ENCODE peak calls at places on chromosomes 7 and 10, in five cellular contexts. One of them, this sample, is unnamed.
A peak's percentile ranks its signal among the peaks of the same experiment; 100 is the strongest.

GRCh38 chr7:45065031-45065995 is 23.5 kb downstream of the NACAD start:
- DNase-seq in GM20000: no peak
- DNase-seq in adrenal gland: peak; percentile 6
- DNase-seq in A549: no peak
- DNase-seq in hepatocyte: no peak
- DNase-seq in this sample: no peak

GRCh38 chr10:87771871-87772500 is 46.0 kb downstream of the ATAD1 start:
- DNase-seq in GM20000: peak; percentile 15
- DNase-seq in A549: peak; percentile 21
- DNase-seq in adrenal gland: no peak
- DNase-seq in hepatocyte: peak; percentile 21
- DNase-seq in this sample: no peak

GRCh38 chr10:560314-560992 is 129.0 kb downstream of the DIP2C start:
- DNase-seq in adrenal gland: no peak
- DNase-seq in hepatocyte: no peak
- DNase-seq in GM20000: no peak
- DNase-seq in A549: no peak
- DNase-seq in this sample: no peak

GRCh38 chr10:17115683-17116082 is 13.9 kb downstream of the CUBN start:
- DNase-seq in A549: peak; percentile 50
- DNase-seq in GM20000: no peak
- DNase-seq in hepatocyte: peak; percentile 51
- DNase-seq in adrenal gland: no peak
- DNase-seq in this sample: no peak

GRCh38 chr10:58326967-58327381 is 7.8 kb upstream of the UBE2D1 start:
- DNase-seq in hepatocyte: no peak
- DNase-seq in adrenal gland: peak; percentile 35
- DNase-seq in GM20000: no peak
- DNase-seq in A549: no peak
- DNase-seq in this sample: no peak

GRCh38 chr7:37674534-37674933 is 9.0 kb upstream of the GPR141 start:
- DNase-seq in hepatocyte: no peak
- DNase-seq in GM20000: no peak
- DNase-seq in adrenal gland: no peak
- DNase-seq in A549: no peak
- DNase-seq in this sample: no peak

GRCh38 chr10:595473-595872 is 94.0 kb downstream of the DIP2C start:
- DNase-seq in GM20000: no peak
- DNase-seq in adrenal gland: no peak
- DNase-seq in A549: no peak
- DNase-seq in hepatocyte: no peak
- DNase-seq in this sample: no peak

GRCh38 chr10:18647945-18648344 is 3.4 kb downstream of the NSUN6 start:
- DNase-seq in A549: no peak
- DNase-seq in GM20000: no peak
- DNase-seq in hepatocyte: no peak
- DNase-seq in adrenal gland: no peak
- DNase-seq in this sample: no peak

GRCh38 chr10:70589762-70590662 is 12.5 kb downstream of the PRF1 start:
- DNase-seq in hepatocyte: peak; percentile 52
- DNase-seq in A549: no peak
- DNase-seq in GM20000: no peak
- DNase-seq in adrenal gland: peak; percentile 12
- DNase-seq in this sample: no peak

GRCh38 chr10:102713814-102714620 is at the start of gene ARL3:
- DNase-seq in GM20000: peak; percentile 95
- DNase-seq in adrenal gland: peak; percentile 97
- DNase-seq in A549: peak; percentile 97
- DNase-seq in hepatocyte: peak; percentile 100
- DNase-seq in this sample: peak; percentile 99

GRCh38 chr7:42611961-42612360 is 299.9 kb downstream of the C7orf25 start:
- DNase-seq in A549: no peak
- DNase-seq in hepatocyte: no peak
- DNase-seq in GM20000: no peak
- DNase-seq in adrenal gland: no peak
- DNase-seq in this sample: no peak

GRCh38 chr10:88833156-88833555 is 18.5 kb downstream of the ANKRD22 start:
- DNase-seq in hepatocyte: no peak
- DNase-seq in adrenal gland: no peak
- DNase-seq in A549: no peak
- DNase-seq in GM20000: no peak
- DNase-seq in this sample: no peak

GRCh38 chr7:84950836-84951235 is 236.0 kb downstream of the SEMA3D start:
- DNase-seq in A549: no peak
- DNase-seq in adrenal gland: no peak
- DNase-seq in hepatocyte: peak; percentile 20
- DNase-seq in GM20000: no peak
- DNase-seq in this sample: no peak

GRCh38 chr10:132148261-132149251 is 38.2 kb upstream of the DPYSL4 start:
- DNase-seq in GM20000: no peak
- DNase-seq in hepatocyte: no peak
- DNase-seq in adrenal gland: no peak
- DNase-seq in A549: no peak
- DNase-seq in this sample: no peak

GRCh38 chr7:150981644-150982043 is 3.5 kb upstream of the KCNH2 start:
- DNase-seq in A549: no peak
- DNase-seq in hepatocyte: no peak
- DNase-seq in adrenal gland: no peak
- DNase-seq in GM20000: no peak
- DNase-seq in this sample: no peak

GRCh38 chr7:139889186-139889871 is 60.3 kb downstream of the TBXAS1 start:
- DNase-seq in A549: no peak
- DNase-seq in GM20000: no peak
- DNase-seq in hepatocyte: no peak
- DNase-seq in adrenal gland: no peak
- DNase-seq in this sample: no peak

GRCh38 chr10:70482982-70483760 is 4.6 kb downstream of the PALD1 start:
- DNase-seq in hepatocyte: no peak
- DNase-seq in A549: no peak
- DNase-seq in GM20000: no peak
- DNase-seq in adrenal gland: no peak
- DNase-seq in this sample: no peak

GRCh38 chr10:112959207-112959838 is 9.3 kb downstream of the TCF7L2 start:
- DNase-seq in adrenal gland: no peak
- DNase-seq in GM20000: no peak
- DNase-seq in hepatocyte: peak; percentile 28
- DNase-seq in A549: no peak
- DNase-seq in this sample: no peak

GRCh38 chr10:119320981-119321380 is 113.6 kb downstream of the GRK5 start:
- DNase-seq in hepatocyte: no peak
- DNase-seq in GM20000: no peak
- DNase-seq in adrenal gland: no peak
- DNase-seq in A549: no peak
- DNase-seq in this sample: no peak

GRCh38 chr7:151386301-151387160 is 23.3 kb downstream of the WDR86 start:
- DNase-seq in GM20000: no peak
- DNase-seq in hepatocyte: no peak
- DNase-seq in adrenal gland: no peak
- DNase-seq in A549: no peak
- DNase-seq in this sample: no peak

GRCh38 chr10:13117842-13118783 is 18.1 kb downstream of the OPTN start:
- DNase-seq in A549: no peak
- DNase-seq in hepatocyte: no peak
- DNase-seq in adrenal gland: no peak
- DNase-seq in GM20000: no peak
- DNase-seq in this sample: no peak

GRCh38 chr10:35203744-35204143 is 77.1 kb downstream of the CREM start:
- DNase-seq in A549: no peak
- DNase-seq in hepatocyte: no peak
- DNase-seq in GM20000: no peak
- DNase-seq in adrenal gland: no peak
- DNase-seq in this sample: no peak

GRCh38 chr7:11221931-11222330 is 248.3 kb downstream of the PHF14 start:
- DNase-seq in hepatocyte: no peak
- DNase-seq in A549: no peak
- DNase-seq in adrenal gland: no peak
- DNase-seq in GM20000: no peak
- DNase-seq in this sample: no peak

GRCh38 chr10:99525897-99526296 is 6.8 kb upstream of the NKX2-3 start:
- DNase-seq in GM20000: no peak
- DNase-seq in hepatocyte: no peak
- DNase-seq in adrenal gland: no peak
- DNase-seq in A549: no peak
- DNase-seq in this sample: no peak

GRCh38 chr10:121096617-121097431 is 245.7 kb downstream of the WDR11 start:
- DNase-seq in hepatocyte: peak; percentile 84
- DNase-seq in adrenal gland: no peak
- DNase-seq in GM20000: no peak
- DNase-seq in A549: no peak
- DNase-seq in this sample: no peak

GRCh38 chr10:116637830-116638229 is 17.1 kb downstream of the PNLIPRP2 start:
- DNase-seq in adrenal gland: no peak
- DNase-seq in hepatocyte: no peak
- DNase-seq in A549: no peak
- DNase-seq in GM20000: no peak
- DNase-seq in this sample: peak; percentile 5

GRCh38 chr7:137935849-137936508 is 65.9 kb downstream of the CREB3L2 start:
- DNase-seq in hepatocyte: no peak
- DNase-seq in A549: no peak
- DNase-seq in GM20000: no peak
- DNase-seq in adrenal gland: no peak
- DNase-seq in this sample: peak; percentile 34

GRCh38 chr7:107995184-107996071 is 7.5 kb downstream of the LAMB1 start:
- DNase-seq in hepatocyte: peak; percentile 56
- DNase-seq in GM20000: no peak
- DNase-seq in A549: peak; percentile 49
- DNase-seq in adrenal gland: no peak
- DNase-seq in this sample: no peak

GRCh38 chr10:77296534-77297369 is 340.9 kb downstream of the KCNMA1 start:
- DNase-seq in hepatocyte: no peak
- DNase-seq in adrenal gland: no peak
- DNase-seq in A549: no peak
- DNase-seq in GM20000: no peak
- DNase-seq in this sample: no peak
- TF ChIP-seq CTCF in hepatocyte: peak; percentile 2
- TF ChIP-seq CTCF in adrenal gland: no peak
- TF ChIP-seq CTCF in A549: no peak
- TF ChIP-seq CTCF in GM20000: no peak
- TF ChIP-seq CTCF in this sample: no peak

GRCh38 chr7:2151801-2152612 is 80.7 kb downstream of the MAD1L1 start:
- DNase-seq in A549: no peak
- DNase-seq in hepatocyte: no peak
- DNase-seq in GM20000: no peak
- DNase-seq in adrenal gland: no peak
- DNase-seq in this sample: no peak

GRCh38 chr7:2154831-2155230 is 77.9 kb downstream of the MAD1L1 start:
- DNase-seq in A549: no peak
- DNase-seq in GM20000: no peak
- DNase-seq in adrenal gland: no peak
- DNase-seq in hepatocyte: no peak
- DNase-seq in this sample: no peak

GRCh38 chr7:2156756-2157472 is 75.8 kb downstream of the MAD1L1 start:
- DNase-seq in A549: no peak
- DNase-seq in hepatocyte: no peak
- DNase-seq in adrenal gland: no peak
- DNase-seq in GM20000: no peak
- DNase-seq in this sample: no peak

GRCh38 chr7:2152646-2153045 is 80.1 kb downstream of the MAD1L1 start:
- DNase-seq in A549: no peak
- DNase-seq in GM20000: no peak
- DNase-seq in hepatocyte: no peak
- DNase-seq in adrenal gland: no peak
- DNase-seq in this sample: no peak

DNA sequence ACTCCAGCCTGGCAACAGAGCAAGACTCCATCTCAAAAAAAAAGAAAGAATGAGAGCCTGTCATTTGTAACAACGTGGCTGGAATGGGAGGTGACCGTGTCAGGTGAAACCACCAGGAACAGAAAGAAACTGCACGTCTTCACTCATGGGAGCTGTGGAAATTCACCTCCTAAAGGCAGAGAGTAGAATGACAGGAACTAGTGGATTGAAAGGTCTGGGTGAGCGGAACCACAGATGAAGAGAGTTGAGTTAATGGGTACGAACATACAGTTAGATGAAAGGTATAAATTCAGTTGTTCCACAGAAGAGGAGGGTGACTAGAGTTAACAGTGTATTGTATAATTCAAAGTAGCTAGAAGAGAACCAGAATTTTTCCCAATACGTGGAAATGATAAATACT is 78.6 kb downstream of the MAD1L1 start:
- DNase-seq in hepatocyte: no peak
- DNase-seq in adrenal gland: no peak
- DNase-seq in GM20000: no peak
- DNase-seq in A549: no peak
- DNase-seq in this sample: no peak
- TF ChIP-seq CTCF in hepatocyte: no peak
- TF ChIP-seq CTCF in adrenal gland: no peak
- TF ChIP-seq CTCF in GM20000: no peak
- TF ChIP-seq CTCF in A549: no peak
- TF ChIP-seq CTCF in this sample: no peak

GRCh38 chr7:117872565-117873055 is 631 bp downstream of the CTTNBP2 start:
- DNase-seq in A549: no peak
- DNase-seq in GM20000: peak; percentile 20
- DNase-seq in adrenal gland: peak; percentile 24
- DNase-seq in hepatocyte: peak; percentile 54
- DNase-seq in this sample: no peak

GRCh38 chr7:117871778-117872538 is 1.3 kb downstream of the CTTNBP2 start:
- DNase-seq in adrenal gland: no peak
- DNase-seq in A549: no peak
- DNase-seq in hepatocyte: peak; percentile 42
- DNase-seq in GM20000: no peak
- DNase-seq in this sample: no peak

GRCh38 chr7:117871401-117871777 is 1.9 kb downstream of the CTTNBP2 start:
- DNase-seq in GM20000: no peak
- DNase-seq in hepatocyte: no peak
- DNase-seq in A549: no peak
- DNase-seq in adrenal gland: no peak
- DNase-seq in this sample: no peak

GRCh38 chr7:117873933-117874530 is 791 bp upstream of the CTTNBP2 start:
- DNase-seq in adrenal gland: no peak
- DNase-seq in GM20000: no peak
- DNase-seq in A549: no peak
- DNase-seq in hepatocyte: no peak
- DNase-seq in this sample: no peak

GRCh38 chr7:117873056-117873932 is at the start of gene CTTNBP2:
- DNase-seq in GM20000: peak; percentile 33
- DNase-seq in adrenal gland: peak; percentile 41
- DNase-seq in A549: peak; percentile 21
- DNase-seq in hepatocyte: peak; percentile 78
- DNase-seq in this sample: no peak
- TF ChIP-seq CTCF in GM20000: no peak
- TF ChIP-seq CTCF in adrenal gland: no peak
- TF ChIP-seq CTCF in A549: no peak
- TF ChIP-seq CTCF in hepatocyte: peak; percentile 7
- TF ChIP-seq CTCF in this sample: no peak

DNA sequence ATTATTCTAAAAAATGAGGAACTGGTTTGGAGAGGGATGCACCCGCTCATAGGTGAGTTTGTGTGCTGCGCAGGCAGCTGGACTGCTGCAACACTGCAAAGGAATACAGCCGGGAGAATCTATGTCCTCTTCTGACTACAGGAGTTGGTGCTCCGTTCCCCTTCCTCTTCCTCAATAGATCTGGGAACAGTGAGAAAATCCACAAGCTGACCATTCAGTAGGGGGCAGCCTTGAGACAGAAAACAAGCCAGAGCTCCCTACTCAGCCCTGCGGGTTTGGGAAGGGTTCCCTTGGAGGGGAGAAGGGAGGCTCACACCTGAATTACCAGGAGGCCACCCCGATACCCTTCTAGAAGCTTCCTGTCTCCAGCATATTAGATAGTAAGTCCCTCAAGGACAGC is 87.3 kb upstream of the FOXI2 start:
- DNase-seq in GM20000: no peak
- DNase-seq in hepatocyte: no peak
- DNase-seq in adrenal gland: no peak
- DNase-seq in A549: no peak
- DNase-seq in this sample: peak; percentile 2
- TF ChIP-seq CTCF in GM20000: peak; percentile 14
- TF ChIP-seq CTCF in hepatocyte: peak; percentile 14
- TF ChIP-seq CTCF in adrenal gland: no peak
- TF ChIP-seq CTCF in A549: peak; percentile 26
- TF ChIP-seq CTCF in this sample: no peak